ENCODE peak calls at places on chromosomes 6 and 20, in eight cellular contexts. One of them, this sample, is unnamed.

GRCh38 chr6:3844097-3844463 is 5.1 kb upstream of the FAM50B start:
- DNase-seq in foreskin keratinocyte: peak; percentile 45
- DNase-seq in astrocyte: peak; percentile 78
- DNase-seq in HepG2: no peak
- DNase-seq in psoas muscle: no peak
- DNase-seq in mammary epithelial cell: no peak
- DNase-seq in fibroblast of lung: peak; percentile 69
- DNase-seq in A549: no peak
- DNase-seq in this sample: peak; percentile 38

GRCh38 chr20:31606928-31607639 is 2.0 kb downstream of the ID1 start:
- DNase-seq in psoas muscle: peak; percentile 69
- DNase-seq in HepG2: peak; percentile 99
- DNase-seq in astrocyte: peak; percentile 81
- DNase-seq in foreskin keratinocyte: no peak
- DNase-seq in fibroblast of lung: peak; percentile 85
- DNase-seq in mammary epithelial cell: peak; percentile 55
- DNase-seq in A549: peak; percentile 93
- DNase-seq in this sample: no peak

GRCh38 chr6:37130704-37131103 is 39.2 kb upstream of the PIM1 start:
- DNase-seq in fibroblast of lung: peak; percentile 68
- DNase-seq in HepG2: peak; percentile 68
- DNase-seq in A549: peak; percentile 72
- DNase-seq in astrocyte: peak; percentile 42
- DNase-seq in foreskin keratinocyte: peak; percentile 42
- DNase-seq in psoas muscle: peak; percentile 72
- DNase-seq in mammary epithelial cell: peak; percentile 60
- DNase-seq in this sample: peak; percentile 41

GRCh38 chr20:21704408-21705385 is 767 bp upstream of the PAX1 start:
- DNase-seq in astrocyte: no peak
- DNase-seq in foreskin keratinocyte: no peak
- DNase-seq in A549: no peak
- DNase-seq in mammary epithelial cell: no peak
- DNase-seq in HepG2: no peak
- DNase-seq in fibroblast of lung: no peak
- DNase-seq in psoas muscle: no peak
- DNase-seq in this sample: no peak

GRCh38 chr6:82298012-82298411 is 50.5 kb upstream of the IBTK start:
- DNase-seq in astrocyte: peak; percentile 47
- DNase-seq in mammary epithelial cell: peak; percentile 82
- DNase-seq in fibroblast of lung: no peak
- DNase-seq in psoas muscle: no peak
- DNase-seq in A549: peak; percentile 43
- DNase-seq in HepG2: no peak
- DNase-seq in foreskin keratinocyte: peak; percentile 93
- DNase-seq in this sample: peak; percentile 4

GRCh38 chr20:54148947-54149764 is 24.6 kb downstream of the CYP24A1 start:
- DNase-seq in astrocyte: no peak
- DNase-seq in psoas muscle: no peak
- DNase-seq in fibroblast of lung: no peak
- DNase-seq in HepG2: peak; percentile 94
- DNase-seq in A549: peak; percentile 99
- DNase-seq in mammary epithelial cell: peak; percentile 27
- DNase-seq in foreskin keratinocyte: peak; percentile 54
- DNase-seq in this sample: no peak

GRCh38 chr20:47809161-47809560 is 23.9 kb upstream of the SULF2 start:
- DNase-seq in HepG2: no peak
- DNase-seq in astrocyte: no peak
- DNase-seq in fibroblast of lung: no peak
- DNase-seq in mammary epithelial cell: no peak
- DNase-seq in psoas muscle: no peak
- DNase-seq in foreskin keratinocyte: no peak
- DNase-seq in A549: no peak
- DNase-seq in this sample: no peak

GRCh38 chr20:47981242-47981641 is 196.0 kb upstream of the SULF2 start:
- DNase-seq in fibroblast of lung: no peak
- DNase-seq in mammary epithelial cell: no peak
- DNase-seq in psoas muscle: no peak
- DNase-seq in A549: no peak
- DNase-seq in foreskin keratinocyte: no peak
- DNase-seq in HepG2: no peak
- DNase-seq in astrocyte: no peak
- DNase-seq in this sample: no peak

GRCh38 chr20:4949833-4950178 is 51.5 kb downstream of the SLC23A2 start:
- DNase-seq in foreskin keratinocyte: peak; percentile 10
- DNase-seq in fibroblast of lung: peak; percentile 67
- DNase-seq in psoas muscle: no peak
- DNase-seq in HepG2: peak; percentile 30
- DNase-seq in A549: peak; percentile 46
- DNase-seq in astrocyte: peak; percentile 58
- DNase-seq in mammary epithelial cell: peak; percentile 9
- DNase-seq in this sample: no peak

GRCh38 chr20:3082306-3082951 is 2.1 kb downstream of the AVP start:
- DNase-seq in A549: no peak
- DNase-seq in fibroblast of lung: no peak
- DNase-seq in mammary epithelial cell: no peak
- DNase-seq in psoas muscle: no peak
- DNase-seq in astrocyte: no peak
- DNase-seq in foreskin keratinocyte: no peak
- DNase-seq in HepG2: no peak
- DNase-seq in this sample: no peak

DNA sequence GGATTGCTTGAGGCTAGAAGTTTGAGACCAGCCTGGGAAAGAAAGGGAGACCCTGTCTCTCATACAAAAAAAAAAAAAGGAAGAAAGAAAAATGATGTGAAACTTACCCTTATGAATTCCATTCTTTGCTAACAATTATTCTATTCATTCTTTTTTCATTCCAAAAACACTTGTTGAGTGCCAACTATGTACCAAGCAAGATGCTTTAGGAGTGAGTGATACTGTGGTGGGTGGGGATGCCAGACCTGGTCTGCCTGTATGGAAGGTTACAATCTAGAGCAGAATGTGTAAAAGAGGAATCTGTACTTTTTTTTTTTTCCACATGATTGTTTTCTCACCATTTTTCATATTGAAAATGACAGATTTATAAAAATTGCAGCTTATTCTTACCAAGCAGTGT is 73.8 kb upstream of the TULP1 start:
- DNase-seq in fibroblast of lung: no peak
- DNase-seq in psoas muscle: no peak
- DNase-seq in HepG2: no peak
- DNase-seq in mammary epithelial cell: no peak
- DNase-seq in A549: no peak
- DNase-seq in astrocyte: peak; percentile 65
- DNase-seq in foreskin keratinocyte: no peak
- DNase-seq in this sample: no peak
- H3K27ac ChIP-seq in fibroblast of lung: no peak overlapping the region
- H3K27ac ChIP-seq in psoas muscle: peak overlapping the region; percentile 95
- H3K27ac ChIP-seq in HepG2: no peak overlapping the region
- H3K27ac ChIP-seq in mammary epithelial cell: peak overlapping the region; percentile 40
- H3K27ac ChIP-seq in A549: no peak overlapping the region
- H3K27ac ChIP-seq in astrocyte: no peak overlapping the region
- H3K27ac ChIP-seq in foreskin keratinocyte: no peak overlapping the region
- H3K27ac ChIP-seq in this sample: no peak overlapping the region

GRCh38 chr6:33746651-33747100 is at the start of gene IP6K3:
- DNase-seq in A549: no peak
- DNase-seq in foreskin keratinocyte: no peak
- DNase-seq in mammary epithelial cell: no peak
- DNase-seq in fibroblast of lung: peak; percentile 66
- DNase-seq in psoas muscle: peak; percentile 85
- DNase-seq in astrocyte: no peak
- DNase-seq in HepG2: no peak
- DNase-seq in this sample: no peak

GRCh38 chr6:33744001-33744848 is 2.5 kb downstream of the IP6K3 start:
- DNase-seq in A549: peak; percentile 59
- DNase-seq in psoas muscle: peak; percentile 83
- DNase-seq in mammary epithelial cell: peak; percentile 96
- DNase-seq in astrocyte: peak; percentile 43
- DNase-seq in foreskin keratinocyte: peak; percentile 95
- DNase-seq in HepG2: peak; percentile 78
- DNase-seq in fibroblast of lung: peak; percentile 75
- DNase-seq in this sample: peak; percentile 57

GRCh38 chr6:33744895-33745546 is 1.7 kb downstream of the IP6K3 start:
- DNase-seq in foreskin keratinocyte: no peak
- DNase-seq in HepG2: no peak
- DNase-seq in A549: no peak
- DNase-seq in mammary epithelial cell: no peak
- DNase-seq in psoas muscle: no peak
- DNase-seq in fibroblast of lung: no peak
- DNase-seq in astrocyte: no peak
- DNase-seq in this sample: no peak

GRCh38 chr6:33746036-33746600 is 587 bp downstream of the IP6K3 start:
- DNase-seq in mammary epithelial cell: peak; percentile 20
- DNase-seq in foreskin keratinocyte: peak; percentile 47
- DNase-seq in A549: no peak
- DNase-seq in psoas muscle: peak; percentile 86
- DNase-seq in fibroblast of lung: peak; percentile 81
- DNase-seq in astrocyte: peak; percentile 21
- DNase-seq in HepG2: no peak
- DNase-seq in this sample: peak; percentile 25

DNA sequence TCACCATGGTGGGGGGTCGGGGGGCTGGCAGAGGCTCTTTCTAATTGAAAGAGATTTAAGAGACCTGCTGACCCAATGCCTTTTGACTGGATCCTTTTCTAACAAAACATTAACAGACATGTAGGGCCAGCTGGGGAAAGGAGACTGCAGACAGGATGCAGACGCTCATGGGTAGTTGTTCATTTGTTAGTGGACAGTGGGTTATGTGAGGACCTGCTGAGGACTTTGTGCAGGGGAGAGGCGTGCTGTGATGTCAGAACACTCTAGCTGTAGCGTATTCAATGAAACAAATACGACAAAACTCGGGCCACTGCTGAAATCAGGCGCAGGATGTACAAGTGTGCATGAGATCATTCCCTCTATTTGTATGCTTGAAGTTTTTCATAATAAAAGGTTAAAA is 1.1 kb downstream of the IP6K3 start:
- DNase-seq in astrocyte: no peak
- DNase-seq in mammary epithelial cell: no peak
- DNase-seq in HepG2: peak; percentile 45
- DNase-seq in foreskin keratinocyte: no peak
- DNase-seq in fibroblast of lung: peak; percentile 65
- DNase-seq in psoas muscle: no peak
- DNase-seq in A549: no peak
- DNase-seq in this sample: no peak
- H3K27ac ChIP-seq in astrocyte: no peak overlapping the region
- H3K27ac ChIP-seq in mammary epithelial cell: no peak overlapping the region
- H3K27ac ChIP-seq in HepG2: no peak overlapping the region
- H3K27ac ChIP-seq in foreskin keratinocyte: no peak overlapping the region
- H3K27ac ChIP-seq in fibroblast of lung: peak overlapping the region; percentile 20
- H3K27ac ChIP-seq in psoas muscle: peak overlapping the region; percentile 100
- H3K27ac ChIP-seq in A549: peak overlapping the region; percentile 68
- H3K27ac ChIP-seq in this sample: no peak overlapping the region

GRCh38 chr20:63942250-63943006 is 13.8 kb downstream of the UCKL1 start:
- DNase-seq in mammary epithelial cell: peak; percentile 79
- DNase-seq in A549: peak; percentile 52
- DNase-seq in fibroblast of lung: peak; percentile 37
- DNase-seq in HepG2: no peak
- DNase-seq in psoas muscle: peak; percentile 35
- DNase-seq in astrocyte: no peak
- DNase-seq in foreskin keratinocyte: peak; percentile 58
- DNase-seq in this sample: no peak
- H3K27ac ChIP-seq in mammary epithelial cell: peak overlapping the region; percentile 69
- H3K27ac ChIP-seq in A549: peak overlapping the region; percentile 16
- H3K27ac ChIP-seq in fibroblast of lung: no peak overlapping the region
- H3K27ac ChIP-seq in HepG2: peak overlapping the region; percentile 11
- H3K27ac ChIP-seq in psoas muscle: peak overlapping the region; percentile 69
- H3K27ac ChIP-seq in astrocyte: no peak overlapping the region
- H3K27ac ChIP-seq in foreskin keratinocyte: no peak overlapping the region
- H3K27ac ChIP-seq in this sample: no peak overlapping the region

GRCh38 chr20:45465492-45466266 is 3.9 kb upstream of the WFDC2 start:
- DNase-seq in A549: no peak
- DNase-seq in fibroblast of lung: no peak
- DNase-seq in foreskin keratinocyte: no peak
- DNase-seq in HepG2: no peak
- DNase-seq in mammary epithelial cell: no peak
- DNase-seq in psoas muscle: no peak
- DNase-seq in astrocyte: no peak
- DNase-seq in this sample: no peak

GRCh38 chr20:45467172-45467571 is 2.4 kb upstream of the WFDC2 start:
- DNase-seq in fibroblast of lung: no peak
- DNase-seq in HepG2: no peak
- DNase-seq in psoas muscle: no peak
- DNase-seq in A549: no peak
- DNase-seq in mammary epithelial cell: no peak
- DNase-seq in astrocyte: no peak
- DNase-seq in foreskin keratinocyte: no peak
- DNase-seq in this sample: no peak

GRCh38 chr20:45469336-45470261 is at the start of gene WFDC2:
- DNase-seq in foreskin keratinocyte: no peak
- DNase-seq in astrocyte: no peak
- DNase-seq in fibroblast of lung: no peak
- DNase-seq in A549: no peak
- DNase-seq in mammary epithelial cell: no peak
- DNase-seq in psoas muscle: peak; percentile 30
- DNase-seq in HepG2: no peak
- DNase-seq in this sample: no peak

GRCh38 chr20:45470262-45470931 is 844 bp downstream of the WFDC2 start:
- DNase-seq in HepG2: no peak
- DNase-seq in psoas muscle: peak; percentile 23
- DNase-seq in A549: no peak
- DNase-seq in foreskin keratinocyte: no peak
- DNase-seq in mammary epithelial cell: no peak
- DNase-seq in fibroblast of lung: no peak
- DNase-seq in astrocyte: no peak
- DNase-seq in this sample: no peak

GRCh38 chr20:45467861-45468260 is 1.7 kb upstream of the WFDC2 start:
- DNase-seq in astrocyte: no peak
- DNase-seq in fibroblast of lung: no peak
- DNase-seq in psoas muscle: no peak
- DNase-seq in HepG2: no peak
- DNase-seq in mammary epithelial cell: no peak
- DNase-seq in foreskin keratinocyte: no peak
- DNase-seq in A549: no peak
- DNase-seq in this sample: no peak
- H3K27ac ChIP-seq in astrocyte: no peak overlapping the region
- H3K27ac ChIP-seq in fibroblast of lung: no peak overlapping the region
- H3K27ac ChIP-seq in psoas muscle: no peak overlapping the region
- H3K27ac ChIP-seq in HepG2: no peak overlapping the region
- H3K27ac ChIP-seq in mammary epithelial cell: no peak overlapping the region
- H3K27ac ChIP-seq in foreskin keratinocyte: no peak overlapping the region
- H3K27ac ChIP-seq in A549: no peak overlapping the region
- H3K27ac ChIP-seq in this sample: no peak overlapping the region

GRCh38 chr6:166379103-166379586 is 3.6 kb downstream of the MPC1 start:
- DNase-seq in foreskin keratinocyte: no peak
- DNase-seq in fibroblast of lung: no peak
- DNase-seq in psoas muscle: no peak
- DNase-seq in A549: no peak
- DNase-seq in mammary epithelial cell: no peak
- DNase-seq in HepG2: no peak
- DNase-seq in astrocyte: no peak
- DNase-seq in this sample: no peak
- H3K27ac ChIP-seq in foreskin keratinocyte: no peak overlapping the region
- H3K27ac ChIP-seq in fibroblast of lung: no peak overlapping the region
- H3K27ac ChIP-seq in psoas muscle: peak overlapping the region; percentile 94
- H3K27ac ChIP-seq in A549: no peak overlapping the region
- H3K27ac ChIP-seq in mammary epithelial cell: no peak overlapping the region
- H3K27ac ChIP-seq in HepG2: no peak overlapping the region
- H3K27ac ChIP-seq in astrocyte: no peak overlapping the region
- H3K27ac ChIP-seq in this sample: no peak overlapping the region

GRCh38 chr6:125792172-125792571 is 1.4 kb downstream of the NCOA7 start:
- DNase-seq in psoas muscle: no peak
- DNase-seq in fibroblast of lung: no peak
- DNase-seq in foreskin keratinocyte: peak; percentile 35
- DNase-seq in A549: no peak
- DNase-seq in astrocyte: no peak
- DNase-seq in mammary epithelial cell: peak; percentile 50
- DNase-seq in HepG2: no peak
- DNase-seq in this sample: no peak
- H3K27ac ChIP-seq in psoas muscle: peak overlapping the region; percentile 91
- H3K27ac ChIP-seq in fibroblast of lung: no peak overlapping the region
- H3K27ac ChIP-seq in foreskin keratinocyte: no peak overlapping the region
- H3K27ac ChIP-seq in A549: no peak overlapping the region
- H3K27ac ChIP-seq in astrocyte: no peak overlapping the region
- H3K27ac ChIP-seq in mammary epithelial cell: peak overlapping the region; percentile 60
- H3K27ac ChIP-seq in HepG2: no peak overlapping the region
- H3K27ac ChIP-seq in this sample: peak overlapping the region; percentile 93

GRCh38 chr6:15292721-15293302 is 46.9 kb downstream of the JARID2 start:
- DNase-seq in HepG2: no peak
- DNase-seq in psoas muscle: no peak
- DNase-seq in astrocyte: no peak
- DNase-seq in foreskin keratinocyte: no peak
- DNase-seq in fibroblast of lung: no peak
- DNase-seq in mammary epithelial cell: no peak
- DNase-seq in A549: no peak
- DNase-seq in this sample: no peak
- H3K27ac ChIP-seq in HepG2: no peak overlapping the region
- H3K27ac ChIP-seq in psoas muscle: peak overlapping the region; percentile 62
- H3K27ac ChIP-seq in astrocyte: no peak overlapping the region
- H3K27ac ChIP-seq in foreskin keratinocyte: no peak overlapping the region
- H3K27ac ChIP-seq in fibroblast of lung: no peak overlapping the region
- H3K27ac ChIP-seq in mammary epithelial cell: no peak overlapping the region
- H3K27ac ChIP-seq in A549: no peak overlapping the region
- H3K27ac ChIP-seq in this sample: no peak overlapping the region

This sample was measured in brain microvascular endothelial cell.